ENCODE peak calls at places on chromosomes 2 and 18, in four cellular contexts. One of them, this sample, is unnamed. For H3K4me1 and H3K36me3, the result is how much of the 10 kb centered on the place peaks cover.

GRCh38 chr2:240392084-240392947 is 43.1 kb upstream of the GPC1 start:
- DNase-seq in spleen: peak
- DNase-seq in mammary epithelial cell: no peak
- DNase-seq in neuronal stem cell: no peak
- DNase-seq in this sample: peak

GRCh38 chr2:220318508-220318907 is 691.1 kb downstream of the SLC4A3 start:
- DNase-seq in spleen: no peak
- DNase-seq in mammary epithelial cell: no peak
- DNase-seq in neuronal stem cell: no peak
- DNase-seq in this sample: no peak

GRCh38 chr2:23065936-23066335 is 319.0 kb upstream of the KLHL29 start:
- DNase-seq in spleen: no peak
- DNase-seq in mammary epithelial cell: no peak
- DNase-seq in neuronal stem cell: peak
- DNase-seq in this sample: no peak

GRCh38 chr2:169026056-169026455 is 5.1 kb downstream of the ABCB11 start:
- DNase-seq in spleen: no peak
- DNase-seq in mammary epithelial cell: no peak
- DNase-seq in neuronal stem cell: no peak
- DNase-seq in this sample: no peak

GRCh38 chr2:10407841-10408648 is 40.1 kb downstream of the ODC1 start:
- DNase-seq in spleen: peak
- DNase-seq in mammary epithelial cell: peak
- DNase-seq in neuronal stem cell: no peak
- DNase-seq in this sample: peak

GRCh38 chr2:946073-947005 is 4.3 kb upstream of the SNTG2 start:
- DNase-seq in spleen: no peak
- DNase-seq in mammary epithelial cell: no peak
- DNase-seq in neuronal stem cell: no peak
- DNase-seq in this sample: no peak

GRCh38 chr2:188598551-188598950 is 306.9 kb downstream of the GULP1 start:
- DNase-seq in spleen: no peak
- DNase-seq in mammary epithelial cell: no peak
- DNase-seq in neuronal stem cell: no peak
- DNase-seq in this sample: no peak

GRCh38 chr2:226600184-226600583 is 199.4 kb downstream of the IRS1 start:
- DNase-seq in spleen: no peak
- DNase-seq in mammary epithelial cell: no peak
- DNase-seq in neuronal stem cell: no peak
- DNase-seq in this sample: no peak

GRCh38 chr2:240501531-240501991 is 56.2 kb downstream of the ANKMY1 start:
- DNase-seq in spleen: peak
- DNase-seq in mammary epithelial cell: no peak
- DNase-seq in neuronal stem cell: no peak
- DNase-seq in this sample: peak

GRCh38 chr2:114127372-114127771 is 237.5 kb downstream of the ACTR3 start:
- DNase-seq in spleen: no peak
- DNase-seq in mammary epithelial cell: peak
- DNase-seq in neuronal stem cell: no peak
- DNase-seq in this sample: no peak

GRCh38 chr2:9994462-9994861 is 43.0 kb downstream of the GRHL1 start:
- DNase-seq in spleen: no peak
- DNase-seq in mammary epithelial cell: no peak
- DNase-seq in neuronal stem cell: no peak
- DNase-seq in this sample: no peak

GRCh38 chr2:140457483-140457882 is 1673.3 kb downstream of the LRP1B start:
- DNase-seq in spleen: no peak
- DNase-seq in mammary epithelial cell: no peak
- DNase-seq in neuronal stem cell: no peak
- DNase-seq in this sample: no peak

GRCh38 chr2:162333968-162334367 is 10.0 kb upstream of the GCA start:
- DNase-seq in spleen: no peak
- DNase-seq in mammary epithelial cell: peak
- DNase-seq in neuronal stem cell: no peak
- DNase-seq in this sample: no peak

GRCh38 chr2:161415041-161415440 is 1.1 kb upstream of the TBR1 start:
- DNase-seq in spleen: no peak
- DNase-seq in mammary epithelial cell: no peak
- DNase-seq in neuronal stem cell: peak
- DNase-seq in this sample: no peak

GRCh38 chr18:58228762-58229161 is 184.7 kb downstream of the NEDD4L start:
- DNase-seq in spleen: no peak
- DNase-seq in mammary epithelial cell: no peak
- DNase-seq in neuronal stem cell: no peak
- DNase-seq in this sample: no peak

GRCh38 chr2:62266433-62267038 is 70.6 kb downstream of the B3GNT2 start:
- DNase-seq in spleen: no peak
- DNase-seq in mammary epithelial cell: peak
- DNase-seq in neuronal stem cell: no peak
- DNase-seq in this sample: no peak

GRCh38 chr2:171347158-171347557 is 86.6 kb downstream of the METTL8 start:
- DNase-seq in spleen: no peak
- DNase-seq in mammary epithelial cell: no peak
- DNase-seq in neuronal stem cell: no peak
- DNase-seq in this sample: no peak

GRCh38 chr18:75654928-75655745 is 227.6 kb upstream of the SMIM21 start:
- DNase-seq in spleen: no peak
- DNase-seq in mammary epithelial cell: no peak
- DNase-seq in neuronal stem cell: peak
- DNase-seq in this sample: no peak

GRCh38 chr2:127193948-127194267 is 26.2 kb downstream of the CYP27C1 start:
- DNase-seq in spleen: no peak
- DNase-seq in mammary epithelial cell: no peak
- DNase-seq in neuronal stem cell: no peak
- DNase-seq in this sample: no peak

GRCh38 chr18:48021273-48021914 is 90.9 kb upstream of the SMAD2 start:
- DNase-seq in spleen: no peak
- DNase-seq in mammary epithelial cell: no peak
- DNase-seq in neuronal stem cell: no peak
- DNase-seq in this sample: no peak

GRCh38 chr18:73614812-73615211 is 532.8 kb downstream of the FBXO15 start:
- DNase-seq in spleen: no peak
- DNase-seq in mammary epithelial cell: peak
- DNase-seq in neuronal stem cell: no peak
- DNase-seq in this sample: no peak

GRCh38 chr2:225090746-225091145 is 48.5 kb upstream of the DOCK10 start:
- DNase-seq in spleen: no peak
- DNase-seq in mammary epithelial cell: peak
- DNase-seq in neuronal stem cell: no peak
- DNase-seq in this sample: no peak

GRCh38 chr2:5387421-5387820 is 304.8 kb upstream of the SOX11 start:
- DNase-seq in spleen: no peak
- DNase-seq in mammary epithelial cell: no peak
- DNase-seq in neuronal stem cell: no peak
- DNase-seq in this sample: no peak

GRCh38 chr2:71101656-71102055 is 28.4 kb downstream of the MCEE start:
- DNase-seq in spleen: no peak
- DNase-seq in mammary epithelial cell: peak
- DNase-seq in neuronal stem cell: no peak
- DNase-seq in this sample: no peak

GRCh38 chr2:112916145-112916571 is 5.2 kb downstream of the IL37 start:
- DNase-seq in spleen: no peak
- DNase-seq in mammary epithelial cell: no peak
- DNase-seq in neuronal stem cell: no peak
- DNase-seq in this sample: no peak

GRCh38 chr2:187581125-187581896 is 27.1 kb upstream of the TFPI start:
- DNase-seq in spleen: no peak
- DNase-seq in mammary epithelial cell: peak
- DNase-seq in neuronal stem cell: peak
- DNase-seq in this sample: no peak

GRCh38 chr18:48613589-48613988 is 74.8 kb downstream of the CTIF start:
- DNase-seq in spleen: peak
- DNase-seq in mammary epithelial cell: no peak
- DNase-seq in neuronal stem cell: no peak
- DNase-seq in this sample: no peak

GRCh38 chr2:159185401-159186130 is 100.9 kb downstream of the WDSUB1 start:
- DNase-seq in spleen: no peak
- DNase-seq in mammary epithelial cell: no peak
- DNase-seq in neuronal stem cell: no peak
- DNase-seq in this sample: no peak

GRCh38 chr18:74496508-74497307 is 545 bp downstream of the CNDP2 start:
- DNase-seq in spleen: no peak
- DNase-seq in mammary epithelial cell: no peak
- DNase-seq in neuronal stem cell: no peak
- DNase-seq in this sample: peak

GRCh38 chr2:64400103-64400728 is 53.7 kb upstream of the LGALSL start:
- DNase-seq in spleen: no peak
- DNase-seq in mammary epithelial cell: peak
- DNase-seq in neuronal stem cell: no peak
- DNase-seq in this sample: no peak

GRCh38 chr2:25250331-25251031 is 82.1 kb upstream of the POMC start:
- DNase-seq in spleen: no peak
- DNase-seq in mammary epithelial cell: peak
- DNase-seq in neuronal stem cell: no peak
- DNase-seq in this sample: no peak

GRCh38 chr2:214465386-214466146 is 54.7 kb downstream of the VWC2L start:
- DNase-seq in spleen: no peak
- DNase-seq in mammary epithelial cell: peak
- DNase-seq in neuronal stem cell: no peak
- DNase-seq in this sample: no peak

GRCh38 chr2:133331437-133331836 is 236.8 kb downstream of the NCKAP5 start:
- DNase-seq in spleen: no peak
- DNase-seq in mammary epithelial cell: no peak
- DNase-seq in neuronal stem cell: no peak
- DNase-seq in this sample: no peak

GRCh38 chr2:227703280-227703732 is 14.5 kb downstream of the SLC19A3 start:
- DNase-seq in spleen: no peak
- DNase-seq in mammary epithelial cell: peak
- DNase-seq in neuronal stem cell: no peak
- DNase-seq in this sample: no peak

GRCh38 chr2:177030391-177031000 is 182.1 kb upstream of the HNRNPA3 start:
- DNase-seq in spleen: no peak
- DNase-seq in mammary epithelial cell: no peak
- DNase-seq in neuronal stem cell: peak
- DNase-seq in this sample: no peak

GRCh38 chr2:149991576-149991975 is 404.0 kb upstream of the MMADHC start:
- DNase-seq in spleen: no peak
- DNase-seq in mammary epithelial cell: peak
- DNase-seq in neuronal stem cell: no peak
- DNase-seq in this sample: no peak

GRCh38 chr2:147829106-147829505 is 15.7 kb upstream of the ACVR2A start:
- DNase-seq in spleen: no peak
- DNase-seq in mammary epithelial cell: peak
- DNase-seq in neuronal stem cell: no peak
- DNase-seq in this sample: no peak

GRCh38 chr2:197992482-197993133 is 188.2 kb downstream of the PLCL1 start:
- DNase-seq in spleen: no peak
- DNase-seq in mammary epithelial cell: no peak
- DNase-seq in neuronal stem cell: no peak
- DNase-seq in this sample: no peak

DNA sequence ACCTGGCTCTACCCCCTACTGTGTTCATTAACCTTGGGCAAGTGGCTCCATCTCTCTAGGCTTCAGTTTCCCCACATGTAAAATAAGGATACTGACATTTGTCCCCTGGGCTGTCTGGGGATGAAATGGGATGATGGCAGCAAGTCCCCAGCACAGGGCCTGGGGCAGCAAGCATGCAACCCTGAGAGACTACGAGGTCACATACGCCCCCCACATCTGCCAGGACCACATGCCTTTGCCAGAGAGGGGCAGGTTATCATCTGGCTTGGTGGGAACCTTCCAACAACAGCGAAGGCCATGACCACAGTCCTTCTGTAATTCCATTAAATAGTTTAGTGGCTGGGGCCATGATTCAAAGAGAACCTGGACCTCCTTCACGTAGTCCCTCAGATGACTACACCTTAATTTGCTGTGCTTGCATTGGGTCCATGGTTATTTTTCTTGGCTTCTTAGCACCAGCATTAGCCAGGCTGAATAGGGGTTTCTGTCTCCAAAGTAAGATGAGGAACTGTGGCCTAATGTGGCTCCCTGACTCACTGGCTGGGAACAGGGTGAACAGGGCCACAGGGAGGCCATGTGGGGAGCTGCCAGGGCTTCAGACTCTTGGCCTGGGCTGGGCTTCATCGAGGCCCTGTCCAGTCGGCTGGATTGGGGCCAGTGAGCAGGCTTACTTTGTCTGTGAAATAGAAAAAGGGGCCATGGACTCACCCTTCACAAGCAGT is 146.1 kb upstream of the REV1 start:
- DNase-seq in spleen: no peak
- DNase-seq in mammary epithelial cell: no peak
- DNase-seq in neuronal stem cell: no peak
- DNase-seq in this sample: no peak
- H3K27ac ChIP-seq in spleen: no peak
- H3K27ac ChIP-seq in mammary epithelial cell: no peak
- H3K27ac ChIP-seq in neuronal stem cell: no peak
- H3K27ac ChIP-seq in this sample: no peak

DNA sequence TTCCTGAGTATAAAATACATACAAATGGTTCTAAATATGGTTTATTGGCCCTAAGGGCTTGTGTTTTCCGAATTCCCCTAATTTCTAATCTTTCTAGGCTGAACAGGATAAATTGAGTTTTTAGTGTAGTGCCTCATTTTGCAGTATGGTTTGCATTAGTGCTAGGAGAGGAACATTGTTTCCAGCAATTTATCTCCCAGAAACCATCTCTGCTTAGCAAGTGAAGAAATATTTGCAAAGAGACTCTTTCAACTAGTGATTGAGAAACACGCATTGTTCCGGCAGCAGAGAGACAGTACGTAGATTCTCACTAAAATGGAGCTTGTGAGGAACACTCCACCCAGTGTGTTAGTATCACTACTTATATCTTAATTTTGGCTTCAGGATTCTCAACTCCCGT is 177.8 kb upstream of the EPAS1 start:
- DNase-seq in spleen: no peak
- DNase-seq in mammary epithelial cell: no peak
- DNase-seq in neuronal stem cell: no peak
- DNase-seq in this sample: no peak
- H3K4me1 ChIP-seq in spleen: under half
- H3K4me1 ChIP-seq in mammary epithelial cell: under half
- H3K4me1 ChIP-seq in neuronal stem cell: under half
- H3K4me1 ChIP-seq in this sample: half or more

GRCh38 chr18:24428709-24429108 is 2.2 kb downstream of the IMPACT start:
- DNase-seq in spleen: no peak
- DNase-seq in mammary epithelial cell: no peak
- DNase-seq in neuronal stem cell: no peak
- DNase-seq in this sample: no peak
- H3K36me3 ChIP-seq in spleen: under half
- H3K36me3 ChIP-seq in mammary epithelial cell: under half
- H3K36me3 ChIP-seq in neuronal stem cell: under half
- H3K36me3 ChIP-seq in this sample: under half

GRCh38 chr2:96760986-96761832 is 507 bp downstream of the CNNM4 start:
- DNase-seq in spleen: peak
- DNase-seq in mammary epithelial cell: no peak
- DNase-seq in neuronal stem cell: no peak
- DNase-seq in this sample: peak
- H3K27ac ChIP-seq in spleen: peak
- H3K27ac ChIP-seq in mammary epithelial cell: no peak
- H3K27ac ChIP-seq in neuronal stem cell: peak
- H3K27ac ChIP-seq in this sample: peak

This sample was measured in lower lobe of right lung.